ENCODE peak calls at places on chromosomes 11 and 22, in six cellular contexts. B, Q, Z, X, A and O are unnamed samples.

GRCh38 chr11:33135768-33136443 is 25.4 kb downstream of the CSTF3 start:
- DNase-seq in B (no peak), Q (no peak), Z (no peak), X (no peak), A (no peak), O (no peak)

GRCh38 chr11:108927791-108928545 is 263.1 kb downstream of the DDX10 start:
- DNase-seq in B (no peak), Q (no peak), Z (no peak), X (no peak), A (no peak), O (no peak)

GRCh38 chr11:17673951-17674350 is 45.4 kb upstream of the MYOD1 start:
- DNase-seq in B (no peak), Q (no peak), Z (no peak), X (no peak), A (no peak), O (no peak)

GRCh38 chr11:33694346-33695050 is 6.1 kb downstream of the C11orf91 start:
- DNase-seq in B (no peak), Q (no peak), Z (no peak), X (no peak), A (no peak), O (peak)

GRCh38 chr11:81869337-81870065 is 864.2 kb downstream of the FAM181B start:
- DNase-seq in B (peak), Q (no peak), Z (no peak), X (no peak), A (peak), O (no peak)

GRCh38 chr22:36197065-36197440 is 4.6 kb downstream of the APOL4 start:
- DNase-seq in B (peak), Q (peak), Z (peak), X (peak), A (no peak), O (no peak)

GRCh38 chr22:27170491-27170890 is 513.1 kb downstream of the MIAT start:
- DNase-seq in B (peak), Q (no peak), Z (no peak), X (peak), A (no peak), O (peak)

GRCh38 chr11:121894581-121894980 is 221.4 kb downstream of the BLID start:
- DNase-seq in B (no peak), Q (no peak), Z (no peak), X (no peak), A (no peak), O (no peak)

GRCh38 chr11:94134651-94135512 is 6.2 kb downstream of the PANX1 start:
- DNase-seq in B (peak), Q (peak), Z (no peak), X (peak), A (peak), O (peak)

GRCh38 chr11:22340803-22341581 is 2.8 kb downstream of the SLC17A6 start:
- DNase-seq in B (no peak), Q (no peak), Z (no peak), X (no peak), A (no peak), O (no peak)

GRCh38 chr11:87423161-87423560 is 385.4 kb downstream of the TMEM135 start:
- DNase-seq in B (no peak), Q (no peak), Z (no peak), X (no peak), A (no peak), O (no peak)

GRCh38 chr11:132601863-132602262 is 930.4 kb downstream of the OPCML start:
- DNase-seq in B (no peak), Q (no peak), Z (no peak), X (no peak), A (no peak), O (no peak)

GRCh38 chr22:25027959-25028840 is 75.7 kb downstream of the KIAA1671 start:
- DNase-seq in B (no peak), Q (peak), Z (peak), X (no peak), A (peak), O (no peak)

GRCh38 chr11:101436511-101437142 is 147.2 kb downstream of the TRPC6 start:
- DNase-seq in B (peak), Q (no peak), Z (peak), X (no peak), A (peak), O (no peak)

GRCh38 chr11:12768731-12769673 is 94.8 kb downstream of the TEAD1 start:
- DNase-seq in B (no peak), Q (no peak), Z (no peak), X (no peak), A (no peak), O (no peak)

GRCh38 chr11:55714982-55715888 is 53.2 kb downstream of the OR4C6 start:
- DNase-seq in B (no peak), Q (no peak), Z (peak), X (no peak), A (no peak), O (no peak)

GRCh38 chr22:35301370-35301874 is 1.7 kb downstream of the TOM1 start:
- DNase-seq in B (peak), Q (no peak), Z (no peak), X (peak), A (no peak), O (peak)

GRCh38 chr11:27696112-27696511 is 4.1 kb downstream of the BDNF start:
- DNase-seq in B (peak), Q (no peak), Z (peak), X (no peak), A (no peak), O (no peak)

GRCh38 chr11:133070790-133071189 is 461.5 kb downstream of the OPCML start:
- DNase-seq in B (no peak), Q (no peak), Z (no peak), X (no peak), A (no peak), O (no peak)

GRCh38 chr11:10838906-10839305 is 18.9 kb downstream of the ZBED5 start:
- DNase-seq in B (no peak), Q (no peak), Z (no peak), X (no peak), A (no peak), O (no peak)

GRCh38 chr11:65066805-65067291 is 8.5 kb upstream of the NAALADL1 start:
- DNase-seq in B (no peak), Q (no peak), Z (no peak), X (no peak), A (no peak), O (no peak)

DNA sequence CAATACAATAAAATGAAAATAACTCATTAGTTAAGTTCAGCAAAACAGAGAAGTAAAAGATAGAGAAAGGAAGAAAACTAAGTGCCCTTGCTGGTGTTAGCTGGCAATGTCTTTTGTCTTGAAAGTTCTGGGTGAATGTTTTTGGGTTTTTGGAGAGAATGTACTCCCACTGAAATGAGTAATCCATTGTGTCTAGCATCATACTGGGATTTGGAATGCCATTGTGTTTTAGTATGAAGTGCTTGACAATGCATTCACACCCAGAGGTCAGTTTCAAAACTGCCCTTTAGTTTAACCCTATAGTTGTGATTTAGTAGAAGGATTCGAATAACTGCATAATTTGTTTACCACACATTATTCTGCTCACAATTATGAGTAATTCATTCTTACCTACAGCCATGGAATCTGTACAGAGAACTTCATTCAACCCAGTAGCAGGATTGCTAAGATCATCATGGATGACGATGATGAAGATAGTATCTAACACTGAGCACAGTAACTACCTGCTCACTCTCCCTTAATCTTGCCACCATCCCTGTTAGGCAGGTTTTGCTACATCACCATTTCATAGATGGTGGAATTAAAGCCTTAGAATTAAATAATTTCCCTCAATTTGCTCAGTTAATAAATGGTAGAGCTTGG is 33.9 kb downstream of the MAML2 start:
- DNase-seq in B (no peak), Q (no peak), Z (no peak), X (no peak), A (no peak), O (peak)
- H3K27ac ChIP-seq in B (peak), Q (peak), Z (no peak), X (peak), A (no peak), O (peak)

GRCh38 chr11:95700471-95700817 is 89.1 kb downstream of the FAM76B start:
- DNase-seq in B (no peak), Q (no peak), Z (no peak), X (no peak), A (no peak), O (no peak)
- H3K27ac ChIP-seq in B (no peak), Q (no peak), Z (no peak), X (peak), A (no peak), O (no peak)

GRCh38 chr11:119422505-119423416 is at the start of gene THY1:
- DNase-seq in B (peak), Q (no peak), Z (no peak), X (no peak), A (no peak), O (no peak)
- H3K27ac ChIP-seq in B (peak), Q (no peak), Z (no peak), X (peak), A (no peak), O (no peak)

GRCh38 chr11:130454495-130455262 is 6.2 kb downstream of the ADAMTS15 start:
- DNase-seq in B (peak), Q (no peak), Z (no peak), X (no peak), A (no peak), O (no peak)

GRCh38 chr11:130451261-130452019 is 3.0 kb downstream of the ADAMTS15 start:
- DNase-seq in B (peak), Q (peak), Z (no peak), X (peak), A (peak), O (peak)

GRCh38 chr11:130452171-130452570 is 3.7 kb downstream of the ADAMTS15 start:
- DNase-seq in B (no peak), Q (no peak), Z (no peak), X (no peak), A (no peak), O (no peak)

GRCh38 chr11:130455493-130456127 is 7.2 kb downstream of the ADAMTS15 start:
- DNase-seq in B (no peak), Q (no peak), Z (no peak), X (no peak), A (peak), O (no peak)

DNA sequence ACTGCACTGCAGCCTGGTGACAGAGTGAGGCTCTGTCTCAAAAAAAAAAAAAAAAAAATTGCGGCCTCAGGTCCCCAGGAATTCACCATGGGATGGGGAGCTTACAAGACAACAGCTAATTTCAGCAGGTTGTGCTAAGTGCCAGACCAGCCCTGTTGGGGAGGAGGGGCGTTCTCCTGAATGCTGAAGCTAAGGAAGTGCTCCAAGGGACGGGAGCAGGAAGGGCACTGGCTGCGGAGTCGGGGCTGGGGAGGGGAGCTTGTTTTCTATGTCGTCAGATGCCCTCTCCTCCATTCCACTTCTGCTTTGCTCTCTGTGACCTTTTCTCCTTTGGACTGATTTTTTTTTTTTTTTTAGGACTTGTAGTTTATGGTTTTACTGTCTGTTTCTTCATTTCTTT is 4.5 kb downstream of the ADAMTS15 start:
- DNase-seq in B (no peak), Q (peak), Z (no peak), X (no peak), A (no peak), O (no peak)
- H3K27ac ChIP-seq in B (no peak), Q (peak), Z (no peak), X (peak), A (no peak), O (no peak)

DNA sequence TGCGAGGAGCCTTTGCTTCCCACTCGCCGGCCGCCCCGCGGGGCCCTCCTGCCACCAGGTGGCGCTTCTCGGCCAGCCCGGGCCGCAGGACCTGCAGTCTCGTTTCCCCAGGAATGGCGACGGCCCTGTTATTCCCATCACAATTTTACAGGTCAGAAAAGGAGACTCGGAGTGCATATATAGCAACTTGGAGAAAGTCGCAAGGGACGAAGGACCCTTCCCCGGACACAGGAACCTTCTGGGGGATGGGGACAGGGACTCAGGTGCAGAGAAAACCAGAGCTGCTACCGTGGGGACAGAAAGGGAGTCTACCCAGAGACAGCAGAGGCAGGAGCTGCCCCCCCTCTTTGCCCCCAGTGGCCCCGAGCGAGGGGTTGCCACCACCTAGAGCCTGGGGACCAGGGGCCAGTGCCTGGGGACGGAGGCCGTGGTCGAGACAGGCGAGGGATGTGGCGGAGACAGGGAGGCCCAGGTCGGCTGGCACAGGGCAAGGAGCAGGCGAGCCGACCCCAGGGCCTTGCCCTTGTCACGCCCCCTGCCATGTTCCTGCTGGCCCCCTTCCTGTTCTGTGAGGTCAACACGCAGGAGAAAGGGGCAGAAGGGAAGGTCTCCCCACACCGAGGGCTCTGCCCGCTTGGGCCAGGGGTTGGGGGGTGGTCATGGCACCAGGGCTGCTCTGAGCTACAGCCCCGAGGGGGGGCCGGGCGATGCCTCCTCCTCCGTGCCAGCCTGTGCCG is 3.5 kb upstream of the KRTAP5-6 start:
- DNase-seq in B (peak), Q (peak), Z (peak), X (peak), A (peak), O (peak)
- H3K27ac ChIP-seq in B (no peak), Q (peak), Z (no peak), X (peak), A (no peak), O (no peak)

GRCh38 chr11:287821-288327 is 1.1 kb upstream of the PGGHG start:
- DNase-seq in B (no peak), Q (peak), Z (no peak), X (peak), A (no peak), O (peak)
- H3K27ac ChIP-seq in B (no peak), Q (peak), Z (no peak), X (peak), A (no peak), O (no peak)

GRCh38 chr11:48108231-48109045 is 108.2 kb upstream of the OR4B1 start:
- DNase-seq in B (no peak), Q (no peak), Z (peak), X (no peak), A (no peak), O (no peak)
- H3K27ac ChIP-seq in B (no peak), Q (no peak), Z (peak), X (no peak), A (peak), O (peak)

DNA sequence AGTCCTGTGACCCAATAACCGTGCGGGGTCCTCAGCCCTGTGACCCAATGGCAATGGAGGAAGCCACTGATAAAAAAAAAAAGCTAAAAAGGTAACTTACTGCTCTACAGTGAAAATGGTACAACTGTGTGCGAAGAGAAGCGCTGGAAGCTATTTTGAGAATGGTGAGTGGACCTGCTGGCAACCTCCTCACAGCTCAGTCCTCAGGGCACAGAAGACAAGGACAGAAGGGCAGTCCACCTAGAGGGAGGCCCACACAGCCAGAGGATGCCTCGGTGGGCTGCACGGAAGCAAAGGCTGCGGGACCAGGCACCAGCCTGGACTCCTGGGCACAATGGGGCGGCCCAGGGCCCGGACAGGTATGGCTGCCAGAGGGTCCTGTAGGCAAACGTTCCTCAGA is 35.6 kb downstream of the BRD1 start:
- DNase-seq in B (no peak), Q (no peak), Z (no peak), X (no peak), A (no peak), O (no peak)
- H3K27ac ChIP-seq in B (no peak), Q (peak), Z (no peak), X (no peak), A (no peak), O (no peak)